ENCODE peak calls at places on chromosomes 7 and 10, in seven cellular contexts. P is colonic mucosa, W is esophagus muscularis mucosa, S is A549, H is heart left ventricle, D is AG04450, Y is body of pancreas. N is an unnamed sample.

GRCh38 chr10:43265799-43266721 is 805 bp downstream of the RASGEF1A start:
- DNase-seq in P (peak), W (peak), D (no peak), S (peak), H (no peak), Y (peak), N (no peak)

GRCh38 chr7:50610521-50611277 is 45.5 kb upstream of the DDC start:
- DNase-seq in D (no peak), Y (no peak), P (no peak), H (no peak), W (no peak), S (no peak), N (no peak)

GRCh38 chr7:2166625-2167280 is 66.0 kb downstream of the MAD1L1 start:
- DNase-seq in S (no peak), H (peak), P (no peak), Y (no peak), D (no peak), W (no peak), N (no peak)

GRCh38 chr7:42161723-42162122 is 75.3 kb downstream of the GLI3 start:
- DNase-seq in Y (no peak), D (no peak), P (no peak), H (no peak), S (no peak), W (no peak), N (no peak)

GRCh38 chr10:86252573-86252972 is 114.0 kb downstream of the GRID1 start:
- DNase-seq in P (no peak), S (no peak), H (no peak), W (no peak), D (no peak), Y (no peak), N (no peak)

GRCh38 chr7:42070068-42070467 is 166.9 kb downstream of the GLI3 start:
- DNase-seq in S (no peak), D (no peak), H (no peak), W (no peak), P (no peak), Y (no peak), N (no peak)

GRCh38 chr10:110893559-110894179 is 21.9 kb downstream of the PDCD4 start:
- DNase-seq in S (peak), H (no peak), P (no peak), D (no peak), Y (no peak), W (no peak), N (no peak)

GRCh38 chr10:68561804-68562649 is 1.9 kb downstream of the TET1 start:
- DNase-seq in H (no peak), S (no peak), P (no peak), D (no peak), Y (no peak), W (no peak), N (no peak)

GRCh38 chr7:26087321-26088091 is 64.5 kb upstream of the NFE2L3 start:
- DNase-seq in S (no peak), D (no peak), Y (no peak), P (no peak), H (no peak), W (no peak), N (no peak)

GRCh38 chr10:12042409-12042796 is 206 bp downstream of the UPF2 start:
- DNase-seq in S (no peak), Y (no peak), D (no peak), P (no peak), H (peak), W (no peak), N (peak)

GRCh38 chr10:60237977-60238376 is 151.7 kb downstream of the ANK3 start:
- DNase-seq in D (no peak), Y (no peak), W (no peak), P (no peak), S (no peak), H (no peak), N (no peak)

GRCh38 chr10:102762401-102763015 is 18.8 kb downstream of the WBP1L start:
- DNase-seq in P (no peak), S (no peak), H (no peak), D (no peak), W (no peak), Y (no peak), N (no peak)

GRCh38 chr10:45580371-45580770 is 92.2 kb downstream of the ZFAND4 start:
- DNase-seq in Y (no peak), S (no peak), P (no peak), H (no peak), W (no peak), D (no peak), N (no peak)

GRCh38 chr10:119006451-119007210 is 22.9 kb upstream of the NANOS1 start:
- DNase-seq in S (peak), P (peak), H (no peak), D (peak), W (peak), Y (peak), N (peak)

GRCh38 chr10:76209135-76209534 is 777.7 kb downstream of the LRMDA start:
- DNase-seq in D (peak), W (no peak), H (no peak), Y (no peak), S (no peak), P (no peak), N (no peak)

GRCh38 chr7:6553460-6554044 is 2.3 kb upstream of the GRID2IP start:
- DNase-seq in H (no peak), S (no peak), W (no peak), P (no peak), D (no peak), Y (no peak), N (no peak)

GRCh38 chr7:112157072-112157471 is 49.1 kb downstream of the DOCK4 start:
- DNase-seq in D (no peak), Y (no peak), P (no peak), W (no peak), S (no peak), H (no peak), N (no peak)

GRCh38 chr7:155764432-155764798 is 47.8 kb downstream of the SHH start:
- DNase-seq in H (no peak), W (no peak), P (no peak), Y (no peak), D (no peak), S (no peak), N (no peak)

GRCh38 chr7:27141591-27142561 is 1.6 kb downstream of the HOXA5 start:
- DNase-seq in D (no peak), P (peak), Y (no peak), H (no peak), S (peak), W (no peak), N (no peak)

GRCh38 chr7:157553256-157553655 is 216.5 kb downstream of the DNAJB6 start:
- DNase-seq in W (no peak), P (no peak), S (no peak), D (no peak), Y (no peak), H (no peak), N (no peak)

GRCh38 chr10:27355918-27356573 is 115.4 kb upstream of the ACBD5 start:
- DNase-seq in S (peak), H (no peak), P (no peak), Y (no peak), D (no peak), W (no peak), N (no peak)

GRCh38 chr10:788796-789748 is 99.6 kb upstream of the DIP2C start:
- DNase-seq in S (peak), P (peak), D (peak), Y (peak), H (peak), W (peak), N (peak)

DNA sequence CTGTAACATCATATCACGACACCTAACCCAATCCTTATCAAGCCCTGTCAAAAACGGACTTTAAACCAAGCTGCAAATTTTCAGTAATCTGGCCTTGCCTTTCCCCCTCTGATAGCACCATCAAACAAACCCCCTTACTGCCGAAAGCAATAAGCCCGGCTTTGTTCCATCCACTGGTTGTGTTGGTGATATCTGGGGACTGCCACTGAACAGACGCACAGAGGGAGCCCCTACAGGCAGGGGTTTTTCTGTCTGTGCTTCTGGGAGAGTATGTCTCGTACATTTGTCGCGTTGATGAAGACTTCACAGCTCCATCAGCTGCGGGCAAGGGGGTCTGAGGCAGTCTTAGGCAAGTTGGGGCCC is 550 bp upstream of the PLAU start:
- DNase-seq in P (peak), S (peak), D (no peak), Y (no peak), W (no peak), H (no peak), N (no peak)
- TF ChIP-seq CTCF in P (no peak), S (peak), D (no peak), Y (no peak), W (no peak), H (no peak), N (no peak)

GRCh38 chr7:99579281-99579955 is 18.6 kb upstream of the TMEM225B start:
- DNase-seq in W (no peak), Y (no peak), D (no peak), P (no peak), H (no peak), S (no peak), N (no peak)

GRCh38 chr7:99576251-99576650 is 17.8 kb downstream of the ZNF655 start:
- DNase-seq in S (no peak), D (no peak), Y (no peak), H (no peak), W (no peak), P (no peak), N (no peak)

DNA sequence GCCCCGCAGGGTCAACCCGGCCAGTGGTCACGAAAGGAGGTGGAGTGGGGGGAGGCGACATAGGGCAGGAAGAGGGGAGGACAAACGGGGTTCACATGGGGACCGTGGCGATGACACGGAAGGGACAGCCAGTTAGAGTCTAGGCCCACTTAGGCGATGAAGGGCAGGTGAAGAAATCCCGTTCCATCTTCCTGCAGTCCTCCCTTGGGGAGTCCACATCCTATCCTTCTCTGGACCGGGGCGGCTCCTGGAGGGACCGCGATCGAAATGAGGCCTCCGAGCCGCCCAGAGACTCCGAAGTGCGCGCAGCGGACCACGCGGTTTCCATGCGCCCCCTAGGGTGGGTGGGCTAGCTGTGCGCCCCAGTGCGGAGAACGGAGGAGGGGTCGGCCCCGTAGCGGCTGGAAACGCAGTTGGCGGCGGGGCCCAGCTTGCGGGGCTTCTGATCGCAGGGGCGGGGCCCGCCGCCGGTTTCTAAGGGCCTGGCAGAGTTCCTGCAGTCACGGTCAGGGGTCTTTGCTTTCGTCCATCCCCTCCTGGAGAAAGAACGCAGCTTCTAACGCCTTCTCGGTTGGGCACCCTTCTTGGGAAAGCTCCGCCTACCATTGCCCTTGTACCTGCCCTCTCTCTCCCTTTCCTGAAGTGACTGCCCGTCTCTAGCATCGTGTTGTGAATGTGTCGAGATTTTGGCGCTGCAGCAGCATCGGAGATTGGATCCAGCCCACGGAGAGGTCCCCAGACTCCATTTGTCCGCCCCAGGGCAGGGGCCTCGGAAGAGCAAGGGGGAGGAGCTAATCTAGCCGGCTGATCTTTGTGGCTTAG is 17.9 kb upstream of the TMEM225B start:
- DNase-seq in S (no peak), Y (peak), P (peak), D (no peak), W (no peak), H (peak), N (peak)
- H3K27ac ChIP-seq in S (peak), Y (no peak), P (no peak), D (peak), W (peak), H (no peak), N (no peak)

GRCh38 chr10:115432188-115432819 is 339.1 kb downstream of the ATRNL1 start:
- DNase-seq in S (peak), D (no peak), H (no peak), P (no peak), W (no peak), Y (no peak), N (no peak)
- TF ChIP-seq CTCF in S (peak), D (peak), H (no peak), P (no peak), W (no peak), Y (no peak), N (no peak)

GRCh38 chr7:76193881-76194280 is 7.8 kb upstream of the SRRM3 start:
- DNase-seq in D (no peak), H (no peak), W (no peak), S (no peak), P (no peak), Y (no peak), N (no peak)

GRCh38 chr7:76189276-76189675 is 12.4 kb upstream of the SRRM3 start:
- DNase-seq in W (no peak), P (no peak), Y (no peak), H (no peak), S (no peak), D (no peak), N (no peak)

GRCh38 chr7:76191783-76192240 is 9.9 kb upstream of the SRRM3 start:
- DNase-seq in S (peak), P (peak), H (no peak), D (no peak), Y (no peak), W (no peak), N (no peak)

GRCh38 chr7:76196786-76197185 is 4.9 kb upstream of the SRRM3 start:
- DNase-seq in H (no peak), W (no peak), Y (no peak), P (no peak), S (no peak), D (no peak), N (no peak)

GRCh38 chr7:76193478-76193877 is 8.2 kb upstream of the SRRM3 start:
- DNase-seq in W (no peak), P (no peak), H (no peak), Y (no peak), D (no peak), S (peak), N (no peak)
- H3K27ac ChIP-seq in W (no peak), P (no peak), H (no peak), Y (no peak), D (no peak), S (no peak), N (no peak)

GRCh38 chr7:76142861-76143260 is 58.8 kb upstream of the SRRM3 start:
- DNase-seq in P (no peak), W (peak), S (no peak), D (no peak), H (no peak), Y (no peak), N (no peak)

GRCh38 chr7:76149847-76150691 is 51.6 kb upstream of the SRRM3 start:
- DNase-seq in H (no peak), W (no peak), D (no peak), S (no peak), P (no peak), Y (no peak), N (no peak)

GRCh38 chr7:76151932-76152331 is 49.8 kb upstream of the SRRM3 start:
- DNase-seq in W (no peak), D (no peak), P (no peak), S (no peak), Y (no peak), H (no peak), N (no peak)

DNA sequence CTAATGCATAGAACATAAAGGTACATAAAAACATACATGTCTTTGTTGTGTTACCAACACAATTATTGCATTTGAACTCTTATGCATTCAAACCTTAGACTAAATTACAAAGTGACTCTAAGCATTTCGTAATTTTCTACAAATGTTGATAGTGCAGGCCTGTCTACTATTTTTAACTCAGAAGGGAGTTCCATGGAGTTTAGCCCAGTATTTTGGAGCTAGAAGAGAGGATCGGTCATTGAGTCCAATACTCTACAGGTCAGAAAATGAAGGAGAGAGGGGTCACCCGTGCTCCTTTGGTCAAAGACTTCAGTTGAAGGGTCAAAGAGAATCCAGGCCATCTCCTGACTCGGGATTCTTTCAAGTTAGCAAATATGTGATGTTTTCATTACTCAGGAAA is 55.3 kb upstream of the SRRM3 start:
- DNase-seq in W (peak), D (no peak), P (no peak), H (no peak), S (no peak), Y (no peak), N (no peak)
- TF ChIP-seq CTCF in W (no peak), D (no peak), P (no peak), H (no peak), S (no peak), Y (no peak), N (no peak)

GRCh38 chr10:34231441-34232180 is 583.5 kb downstream of the PARD3 start:
- DNase-seq in D (no peak), Y (no peak), P (no peak), S (no peak), H (no peak), W (no peak), N (no peak)

GRCh38 chr10:34232481-34232880 is 582.6 kb downstream of the PARD3 start:
- DNase-seq in P (no peak), Y (no peak), D (no peak), H (no peak), W (no peak), S (no peak), N (no peak)

GRCh38 chr10:34223658-34224057 is 591.4 kb downstream of the PARD3 start:
- DNase-seq in D (no peak), Y (no peak), H (no peak), W (no peak), S (no peak), P (no peak), N (no peak)

GRCh38 chr10:34229917-34230316 is 585.2 kb downstream of the PARD3 start:
- DNase-seq in Y (no peak), P (no peak), W (no peak), S (no peak), H (no peak), D (no peak), N (no peak)

GRCh38 chr10:34228066-34228465 is 587.0 kb downstream of the PARD3 start:
- DNase-seq in H (no peak), Y (no peak), D (no peak), S (no peak), W (no peak), P (no peak), N (no peak)
- H3K27ac ChIP-seq in H (no peak), Y (no peak), D (no peak), S (peak), W (no peak), P (no peak), N (no peak)

GRCh38 chr10:97358349-97358748 is 23.8 kb upstream of the FRAT2 start:
- DNase-seq in W (no peak), Y (no peak), P (no peak), D (no peak), S (no peak), H (no peak), N (no peak)

GRCh38 chr10:97353945-97354344 is 19.4 kb upstream of the FRAT2 start:
- DNase-seq in S (no peak), W (no peak), D (no peak), Y (no peak), H (no peak), P (no peak), N (peak)

GRCh38 chr10:97356918-97357317 is 22.4 kb upstream of the FRAT2 start:
- DNase-seq in S (no peak), Y (no peak), P (no peak), W (no peak), D (no peak), H (no peak), N (no peak)

GRCh38 chr10:97356318-97356914 is 21.9 kb upstream of the FRAT2 start:
- DNase-seq in P (no peak), W (no peak), S (no peak), H (no peak), D (no peak), Y (no peak), N (no peak)

GRCh38 chr10:97355571-97355975 is 21.0 kb upstream of the FRAT2 start:
- DNase-seq in S (no peak), Y (peak), H (no peak), W (no peak), P (peak), D (no peak), N (no peak)
- TF ChIP-seq CTCF in S (peak), Y (peak), H (peak), W (peak), P (peak), D (peak), N (no peak)